ENCODE peak calls at places on chromosomes 2 and 18, in nine cellular contexts. B is bronchial epithelial cell; Y is substantia nigra; E is NCI-H2081; U is CD8-positive, alpha-beta T cell; D is stimulated activated CD4-positive, alpha-beta T cell treated with anti-CD3 and anti-CD28 coated beads, Interleukin-1b, Interleukin-23, amount 100 ng/mL, for 24 hours; P is OCI-LY7; O is SJCRH30; A is D341Med. H is an unnamed sample.
A peak's percentile ranks its signal among the peaks of the same experiment; 100 is the strongest.

GRCh38 chr2:19667085-19667484 is 234.7 kb downstream of the TTC32 start:
- DNase-seq in E (no peak), O (no peak), D (no peak), Y (no peak), B (peak; percentile 52), P (no peak), U (no peak), A (no peak), H (no peak)

GRCh38 chr2:174717916-174718315 is 46.4 kb downstream of the CHRNA1 start:
- DNase-seq in O (no peak), B (no peak), E (no peak), P (no peak), A (no peak), D (no peak), U (no peak), Y (no peak), H (no peak)

GRCh38 chr2:207867075-207867474 is 97.4 kb upstream of the FZD5 start:
- DNase-seq in U (no peak), D (no peak), E (no peak), A (no peak), O (no peak), B (no peak), Y (no peak), P (no peak), H (no peak)

GRCh38 chr2:185284696-185285095 is 453.9 kb upstream of the FSIP2 start:
- DNase-seq in O (no peak), D (no peak), U (no peak), Y (no peak), A (no peak), B (no peak), E (no peak), P (no peak), H (no peak)

GRCh38 chr2:46490521-46491141 is 11.3 kb downstream of the TMEM247 start:
- DNase-seq in B (no peak), P (peak; percentile 73), D (no peak), A (no peak), U (no peak), E (no peak), O (peak; percentile 93), Y (peak; percentile 75), H (peak; percentile 54)

GRCh38 chr2:64836566-64836965 is 152.6 kb upstream of the SLC1A4 start:
- DNase-seq in A (no peak), E (no peak), B (peak; percentile 18), P (no peak), U (no peak), O (no peak), Y (no peak), D (no peak), H (no peak)

GRCh38 chr2:31349684-31350083 is 64.9 kb downstream of the XDH start:
- DNase-seq in E (no peak), P (no peak), U (no peak), D (no peak), A (no peak), Y (no peak), O (no peak), B (no peak), H (no peak)

GRCh38 chr2:2048461-2048860 is 282.6 kb downstream of the MYT1L start:
- DNase-seq in B (no peak), U (no peak), Y (no peak), D (no peak), P (no peak), E (no peak), A (no peak), O (no peak), H (no peak)

GRCh38 chr2:64586054-64586453 is 61.9 kb downstream of the AFTPH start:
- DNase-seq in E (no peak), O (no peak), A (no peak), B (no peak), P (no peak), Y (no peak), U (no peak), D (no peak), H (no peak)

GRCh38 chr2:109324859-109325258 is 195.9 kb downstream of the SH3RF3 start:
- DNase-seq in E (no peak), A (no peak), O (no peak), D (no peak), B (peak; percentile 57), U (no peak), Y (no peak), P (no peak), H (no peak)

GRCh38 chr2:86787701-86788100 is 3.0 kb downstream of the CD8A start:
- DNase-seq in Y (no peak), U (no peak), B (no peak), E (no peak), D (no peak), O (peak; percentile 15), P (no peak), A (no peak), H (no peak)

GRCh38 chr2:217964658-217965161 is 38.1 kb downstream of the TNS1 start:
- DNase-seq in P (no peak), Y (no peak), D (no peak), O (no peak), U (no peak), B (no peak), A (no peak), E (no peak), H (no peak)

GRCh38 chr2:100422320-100422719 is 4.9 kb upstream of the CHST10 start:
- DNase-seq in B (peak; percentile 47), U (no peak), P (no peak), E (no peak), Y (no peak), D (no peak), O (peak; percentile 53), A (peak; percentile 60), H (peak; percentile 44)

GRCh38 chr18:35203001-35203553 is 37.8 kb upstream of the ZNF397 start:
- DNase-seq in B (no peak), E (no peak), U (no peak), P (no peak), D (no peak), Y (no peak), O (no peak), A (peak; percentile 79), H (peak; percentile 46)

GRCh38 chr2:101052147-101052546 is 50.1 kb downstream of the RPL31 start:
- DNase-seq in E (no peak), U (no peak), B (no peak), D (no peak), P (no peak), A (no peak), Y (no peak), O (no peak), H (no peak)

GRCh38 chr2:6917761-6918421 is 679 bp downstream of the RNF144A start:
- DNase-seq in Y (no peak), U (no peak), D (no peak), A (no peak), B (no peak), P (no peak), E (no peak), O (no peak), H (no peak)

H was measured in frontal cortex.